ENCODE peak calls at places on chromosomes 5 and 9, in nine cellular contexts. O is activated T-helper 1 cell treated with Interleukin-2 at 50 U/mL for 16 hours; Y is tibial artery; P is left ventricle myocardium inferior; K is NCI-H2081; V is amygdala; E is progenitor cell of endocrine pancreas; Q is activated CD4-positive, CD25-positive, alpha-beta regulatory T cell; F is substantia nigra. A is an unnamed sample.

GRCh38 chr9:89412951-89413350 is 85.0 kb downstream of the SEMA4D start:
- DNase-seq in F (no peak), K (no peak), E (no peak), P (no peak), Y (no peak), O (no peak), Q (no peak), V (no peak), A (no peak)

GRCh38 chr5:134724872-134725271 is 13.5 kb upstream of the CAMLG start:
- DNase-seq in Y (no peak), Q (no peak), E (no peak), V (no peak), P (no peak), O (no peak), F (no peak), K (no peak), A (no peak)

GRCh38 chr5:142611154-142611553 is 74.7 kb downstream of the FGF1 start:
- DNase-seq in Q (peak), Y (peak), P (peak), E (peak), O (peak), V (no peak), F (peak), K (peak), A (peak)

GRCh38 chr9:70609542-70610286 is 195.3 kb upstream of the KLF9 start:
- DNase-seq in Y (peak), Q (no peak), O (no peak), P (no peak), K (no peak), E (no peak), F (no peak), V (no peak), A (no peak)

GRCh38 chr5:72228957-72229356 is 91.1 kb downstream of the MRPS27 start:
- DNase-seq in K (no peak), V (no peak), Q (no peak), O (no peak), E (no peak), F (no peak), P (peak), Y (no peak), A (no peak)

GRCh38 chr9:135948873-135949665 is 12.1 kb downstream of the UBAC1 start:
- DNase-seq in P (no peak), V (no peak), F (no peak), O (no peak), E (no peak), Y (no peak), K (no peak), Q (no peak), A (no peak)

GRCh38 chr5:54093861-54094260 is 216.5 kb downstream of the ARL15 start:
- DNase-seq in O (no peak), P (no peak), Y (no peak), K (no peak), V (no peak), E (no peak), Q (no peak), F (no peak), A (peak)

GRCh38 chr5:155082401-155082800 is 68.8 kb downstream of the KIF4B start:
- DNase-seq in V (no peak), P (no peak), K (no peak), Q (no peak), O (no peak), F (no peak), E (no peak), Y (no peak), A (no peak)

GRCh38 chr5:8184455-8185063 is 315.6 kb downstream of the MTRR start:
- DNase-seq in V (no peak), Q (no peak), Y (no peak), K (peak), E (peak), O (no peak), F (peak), P (no peak), A (no peak)

GRCh38 chr9:79571309-79572031 is at the start of gene TLE4:
- DNase-seq in Y (peak), Q (peak), P (peak), K (peak), V (peak), E (peak), O (peak), F (peak), A (peak)

GRCh38 chr5:36492998-36493655 is 113.3 kb upstream of the SLC1A3 start:
- DNase-seq in F (no peak), E (no peak), Q (no peak), V (no peak), Y (no peak), O (no peak), K (no peak), P (no peak), A (no peak)

GRCh38 chr9:127180457-127181314 is 58.3 kb upstream of the ANGPTL2 start:
- DNase-seq in Q (no peak), V (no peak), K (no peak), F (no peak), P (peak), O (no peak), Y (no peak), E (peak), A (no peak)

GRCh38 chr9:109935406-109936087 is 155.5 kb downstream of the PALM2AKAP2 start:
- DNase-seq in Q (no peak), V (no peak), F (no peak), O (no peak), P (no peak), E (no peak), Y (no peak), K (no peak), A (no peak)

GRCh38 chr5:54553659-54554207 is 36.2 kb downstream of the SNX18 start:
- DNase-seq in V (peak), Q (no peak), K (no peak), E (no peak), F (peak), P (no peak), O (no peak), Y (no peak), A (no peak)

GRCh38 chr5:37900692-37901091 is 60.9 kb upstream of the GDNF start:
- DNase-seq in F (peak), K (no peak), Y (peak), V (no peak), E (no peak), O (no peak), Q (no peak), P (peak), A (no peak)